ENCODE peak calls at places on chromosomes 13 and 19, in four cellular contexts. M is astrocyte of the spinal cord, L is heart left ventricle, P is neural crest cell. B is an unnamed sample.

GRCh38 chr19:10761443-10762242 is 43.8 kb downstream of the DNM2 start:
- DNase-seq in M (no peak), L (no peak), P (no peak), B (no peak)

GRCh38 chr19:50926144-50926543 is 14.9 kb upstream of the KLK4 start:
- DNase-seq in L (no peak), M (no peak), P (no peak), B (no peak)

GRCh38 chr13:39073983-39074382 is 35.7 kb downstream of the NHLRC3 start:
- DNase-seq in M (no peak), P (no peak), L (no peak), B (no peak)

GRCh38 chr13:109390391-109390790 is 396.0 kb downstream of the IRS2 start:
- DNase-seq in P (no peak), M (no peak), L (no peak), B (no peak)

GRCh38 chr13:92549275-92549674 is 677.3 kb upstream of the GPC6 start:
- DNase-seq in P (no peak), L (no peak), M (no peak), B (no peak)

GRCh38 chr19:13981021-13981420 is 25.1 kb downstream of the RFX1 start:
- DNase-seq in L (no peak), P (no peak), M (no peak), B (no peak)

GRCh38 chr19:36151144-36152051 is 849 bp downstream of the COX7A1 start:
- DNase-seq in P (no peak), L (peak; percentile 82), M (no peak), B (peak; percentile 66)

GRCh38 chr19:55340784-55341147 is 1.1 kb downstream of the KMT5C start:
- DNase-seq in M (no peak), P (peak; percentile 25), L (no peak), B (peak; percentile 71)

GRCh38 chr19:40936755-40937154 is 54.3 kb upstream of the CYP2B6 start:
- DNase-seq in L (no peak), P (no peak), M (no peak), B (no peak)

GRCh38 chr19:40055049-40055448 is 982 bp downstream of the ZNF780B start:
- DNase-seq in M (no peak), P (no peak), L (no peak), B (no peak)

GRCh38 chr13:108044929-108045328 is 170.4 kb downstream of the LIG4 start:
- DNase-seq in M (no peak), P (no peak), L (no peak), B (peak; percentile 60)

GRCh38 chr13:37427843-37428494 is 170.6 kb downstream of the POSTN start:
- DNase-seq in P (no peak), M (no peak), L (no peak), B (no peak)

GRCh38 chr19:33577947-33578346 is 43.8 kb upstream of the CHST8 start:
- DNase-seq in P (no peak), L (no peak), M (no peak), B (no peak)

GRCh38 chr13:72221276-72221962 is 354.4 kb upstream of the DACH1 start:
- DNase-seq in P (peak; percentile 12), L (no peak), M (no peak), B (peak; percentile 48)

GRCh38 chr19:7851623-7852500 is 21.8 kb downstream of the EVI5L start:
- DNase-seq in M (no peak), P (no peak), L (no peak), B (peak; percentile 50)

GRCh38 chr13:112213467-112214245 is 146.7 kb downstream of the SOX1 start:
- DNase-seq in L (no peak), P (no peak), M (no peak), B (no peak)

GRCh38 chr13:76048675-76049396 is 412.7 kb downstream of the LMO7 start:
- DNase-seq in L (no peak), P (no peak), M (no peak), B (no peak)

GRCh38 chr19:45883586-45883880 is 2.4 kb downstream of the IRF2BP1 start:
- DNase-seq in P (no peak), L (no peak), M (no peak), B (no peak)
- TF ChIP-seq CTCF in P (peak; percentile 27), L (peak; percentile 45), M (no peak), B (peak; percentile 50)

GRCh38 chr13:46602531-46602930 is 49.6 kb downstream of the LRCH1 start:
- DNase-seq in L (no peak), M (no peak), P (no peak), B (no peak)
- TF ChIP-seq CTCF in L (no peak), M (no peak), P (no peak), B (no peak)

DNA sequence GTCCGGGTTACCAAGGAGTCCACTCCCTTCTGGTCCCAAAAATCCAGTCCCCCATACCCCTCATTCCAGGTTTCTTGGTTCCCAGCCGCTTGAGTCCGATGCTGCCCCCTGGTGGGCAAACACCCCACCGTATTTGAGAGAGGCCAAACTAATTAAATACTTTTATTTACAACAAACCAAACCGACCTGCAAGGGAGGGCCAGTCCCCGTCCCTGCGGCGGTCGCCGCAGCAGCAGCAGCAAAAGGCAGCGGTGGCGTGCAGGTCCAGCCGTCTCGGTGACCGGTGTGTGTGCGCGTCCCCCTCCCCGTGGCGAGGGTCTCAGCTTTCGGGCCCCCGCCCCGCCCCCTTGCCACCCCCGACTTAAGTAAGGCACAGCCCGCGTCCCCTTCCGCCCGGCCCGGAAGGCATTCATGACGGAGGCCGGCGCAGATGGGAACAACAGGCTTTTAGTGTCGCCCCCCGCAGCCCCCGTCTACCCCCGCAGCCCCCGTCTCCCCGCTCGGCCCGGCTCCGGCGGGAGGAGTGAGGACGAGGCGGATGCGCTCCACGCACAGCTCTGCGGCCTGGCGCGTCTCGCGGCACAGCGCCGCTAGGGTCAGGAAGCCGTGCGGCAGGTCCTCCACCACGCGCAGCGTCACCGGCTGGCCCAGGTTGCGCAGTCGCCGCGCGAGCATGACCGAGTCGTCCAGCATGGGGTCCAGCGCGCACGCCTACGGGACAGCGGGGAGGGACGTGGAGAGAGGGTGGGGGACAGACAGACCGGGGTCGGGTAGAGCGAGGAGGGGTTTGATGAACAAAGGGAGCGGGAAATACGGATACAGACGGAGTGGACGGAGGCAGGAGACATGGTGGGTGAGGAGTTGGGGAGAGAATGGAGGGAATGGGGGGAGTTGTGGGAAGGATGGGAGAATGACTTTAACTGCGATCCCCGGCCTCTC is 11.5 kb upstream of the CNFN start:
- DNase-seq in M (peak; percentile 75), L (peak; percentile 75), P (peak; percentile 94), B (peak; percentile 91)
- TF ChIP-seq CTCF in M (peak; percentile 91), L (peak; percentile 83), P (peak; percentile 96), B (peak; percentile 98)

DNA sequence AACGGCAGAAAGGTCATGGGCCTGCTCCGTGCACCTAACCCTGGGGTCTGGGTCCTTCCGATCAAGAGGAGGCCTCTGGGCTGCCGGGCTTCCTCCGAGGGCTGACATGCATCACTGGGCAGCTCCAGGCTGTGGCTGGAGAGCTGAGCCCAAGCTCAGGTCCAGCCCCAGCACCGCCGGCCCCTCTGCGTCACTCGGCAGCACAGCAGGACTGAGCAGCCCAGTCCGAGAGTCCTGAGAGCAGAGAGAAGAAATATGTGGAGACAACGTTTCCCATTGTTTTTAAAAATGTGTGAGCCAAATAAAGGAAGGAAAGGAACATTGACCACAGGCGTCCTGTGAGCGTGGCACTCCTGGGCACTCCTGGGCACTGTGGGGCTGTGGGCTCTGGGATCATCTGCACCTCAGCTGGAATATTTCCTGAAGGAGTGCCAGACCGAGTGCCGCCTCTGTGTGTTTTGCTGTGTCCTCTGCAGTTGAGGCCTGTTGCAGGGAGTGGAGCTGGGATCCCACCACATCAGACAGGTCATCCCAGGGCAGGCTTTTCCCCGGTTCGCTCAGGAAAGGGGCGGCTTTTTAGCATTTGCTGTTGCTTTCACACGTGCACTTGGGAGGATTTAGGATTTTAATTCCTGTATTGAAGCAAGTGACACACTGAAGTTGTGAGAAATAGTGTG is 37.8 kb upstream of the TFDP1 start:
- DNase-seq in M (peak; percentile 64), P (no peak), L (peak; percentile 37), B (peak; percentile 40)
- TF ChIP-seq CTCF in M (no peak), P (no peak), L (no peak), B (no peak)

DNA sequence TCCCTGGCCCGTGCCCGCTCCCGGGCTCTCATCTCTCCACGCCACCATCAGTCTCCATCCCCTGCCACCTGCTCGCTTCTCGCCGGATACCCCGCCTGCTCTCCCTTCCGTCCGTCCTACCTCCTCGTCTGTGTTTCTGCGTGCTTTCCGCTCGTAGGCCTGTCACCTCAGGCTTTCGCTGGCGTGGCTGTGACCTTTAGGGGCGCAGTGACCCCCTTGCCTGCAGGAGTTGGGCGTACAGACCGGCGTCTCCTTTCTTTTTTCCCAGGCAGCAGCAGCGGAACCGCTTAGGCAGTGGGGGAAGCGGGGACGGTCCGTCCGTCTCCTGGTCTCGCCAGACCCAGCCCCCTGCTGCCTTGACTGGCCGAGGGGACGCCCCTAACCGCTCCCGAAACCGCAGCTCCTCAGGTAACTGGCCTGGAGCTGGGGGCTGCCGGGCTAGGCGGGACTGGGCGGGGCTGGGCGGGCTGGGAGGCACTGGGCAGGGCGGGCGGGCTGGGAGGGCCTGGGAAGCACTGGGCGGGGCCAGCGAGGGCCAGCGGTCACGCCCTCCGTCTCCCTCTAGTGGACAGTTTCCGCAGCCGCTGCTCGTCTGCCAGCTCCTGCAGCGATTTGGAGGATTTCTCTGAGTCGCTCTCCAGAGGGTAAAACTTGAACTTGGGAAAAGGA is 6.3 kb downstream of the PGLYRP1 start:
- DNase-seq in P (peak; percentile 86), M (peak; percentile 71), L (peak; percentile 84), B (peak; percentile 92)
- TF ChIP-seq CTCF in P (peak; percentile 85), M (peak; percentile 86), L (peak; percentile 93), B (peak; percentile 90)

GRCh38 chr13:97433727-97434416 is at the start of gene RAP2A:
- DNase-seq in M (peak; percentile 94), L (peak; percentile 93), P (peak; percentile 83), B (peak; percentile 96)
- TF ChIP-seq CTCF in M (no peak), L (no peak), P (no peak), B (no peak)